ENCODE peak calls at places on chromosome 3, in five cellular contexts. V is dorsolateral prefrontal cortex, Z is foreskin fibroblast, O is fibroblast of mammary gland, D is pancreas. I is an unnamed sample.

GRCh38 chr3:102443021-102443420 is 8.2 kb downstream of the ZPLD1 start:
- DNase-seq in O (peak; percentile 47), D (no peak), Z (no peak), V (no peak), I (no peak)

GRCh38 chr3:33006571-33007286 is 55.3 kb downstream of the CCR4 start:
- DNase-seq in O (no peak), Z (no peak), D (no peak), V (no peak), I (no peak)

GRCh38 chr3:134368751-134369105 is 5.5 kb downstream of the AMOTL2 start:
- DNase-seq in D (no peak), V (no peak), O (no peak), Z (no peak), I (peak; percentile 14)

GRCh38 chr3:59836525-59836924 is 786.7 kb upstream of the CFAP20DC start:
- DNase-seq in Z (no peak), O (no peak), V (no peak), D (no peak), I (no peak)

GRCh38 chr3:50204804-50205718 is at the start of gene SLC38A3:
- DNase-seq in Z (no peak), D (peak; percentile 83), O (no peak), V (no peak), I (peak; percentile 87)

GRCh38 chr3:185823280-185824044 is 1.4 kb downstream of the IGF2BP2 start:
- DNase-seq in O (no peak), V (no peak), Z (no peak), D (peak; percentile 79), I (peak; percentile 59)

GRCh38 chr3:140004271-140004670 is 69.3 kb downstream of the CLSTN2 start:
- DNase-seq in D (no peak), V (no peak), Z (no peak), O (no peak), I (no peak)

GRCh38 chr3:24394754-24395153 is 99.9 kb downstream of the THRB start:
- DNase-seq in D (no peak), O (no peak), Z (no peak), V (no peak), I (no peak)

GRCh38 chr3:81027344-81027743 is 734.1 kb downstream of the GBE1 start:
- DNase-seq in Z (no peak), D (no peak), V (no peak), O (no peak), I (no peak)

GRCh38 chr3:187958432-187959003 is 195.4 kb upstream of the LPP start:
- DNase-seq in O (no peak), Z (no peak), V (no peak), D (no peak), I (peak; percentile 5)

GRCh38 chr3:177177670-177178295 is 19.5 kb downstream of the TBL1XR1 start:
- DNase-seq in O (no peak), V (no peak), D (no peak), Z (no peak), I (no peak)

GRCh38 chr3:53816430-53816829 is 29.8 kb downstream of the CHDH start:
- DNase-seq in D (no peak), V (no peak), Z (no peak), O (no peak), I (no peak)

GRCh38 chr3:196198081-196198675 is 13.0 kb downstream of the ZDHHC19 start:
- DNase-seq in Z (no peak), D (no peak), V (no peak), O (no peak), I (no peak)

GRCh38 chr3:57983734-57984518 is 24.3 kb upstream of the FLNB start:
- DNase-seq in Z (peak; percentile 90), O (peak; percentile 96), V (no peak), D (no peak), I (no peak)

GRCh38 chr3:173045770-173046382 is 95.2 kb downstream of the SPATA16 start:
- DNase-seq in O (peak; percentile 8), Z (no peak), D (no peak), V (no peak), I (no peak)

GRCh38 chr3:116770815-116771450 is 61.4 kb downstream of the TUSC7 start:
- DNase-seq in O (peak; percentile 78), Z (peak; percentile 60), D (peak; percentile 58), V (peak; percentile 77), I (no peak)

GRCh38 chr3:149245738-149246451 is 24.3 kb upstream of the CP start:
- DNase-seq in D (no peak), O (peak; percentile 78), Z (peak; percentile 79), V (no peak), I (no peak)

GRCh38 chr3:131353016-131353877 is 28.3 kb upstream of the NUDT16 start:
- DNase-seq in D (no peak), V (no peak), O (no peak), Z (no peak), I (no peak)

GRCh38 chr3:100480111-100480510 is 12.3 kb upstream of the TMEM45A start:
- DNase-seq in O (no peak), V (no peak), Z (no peak), D (no peak), I (peak; percentile 15)

GRCh38 chr3:167609156-167609555 is 44.6 kb downstream of the WDR49 start:
- DNase-seq in O (no peak), D (no peak), V (no peak), Z (no peak), I (no peak)

GRCh38 chr3:130242850-130243569 is 102.5 kb upstream of the COL6A5 start:
- DNase-seq in Z (no peak), O (peak; percentile 25), V (no peak), D (no peak), I (no peak)

GRCh38 chr3:184323696-184324095 is 9.3 kb downstream of the EIF4G1 start:
- DNase-seq in O (no peak), Z (no peak), V (no peak), D (no peak), I (no peak)

GRCh38 chr3:159829056-159829995 is 159.3 kb upstream of the IL12A start:
- DNase-seq in O (peak; percentile 90), D (no peak), V (no peak), Z (peak; percentile 95), I (no peak)

GRCh38 chr3:191238321-191238817 is 39.3 kb downstream of the OSTN start:
- DNase-seq in V (no peak), Z (peak; percentile 69), D (no peak), O (no peak), I (no peak)

GRCh38 chr3:10703875-10704274 is 112.2 kb upstream of the SLC6A11 start:
- DNase-seq in Z (peak; percentile 13), D (no peak), O (peak; percentile 10), V (no peak), I (no peak)

GRCh38 chr3:177145402-177145801 is 51.9 kb downstream of the TBL1XR1 start:
- DNase-seq in D (no peak), Z (no peak), O (no peak), V (no peak), I (no peak)

GRCh38 chr3:150806436-150806835 is 43.5 kb upstream of the SIAH2 start:
- DNase-seq in O (no peak), V (no peak), Z (no peak), D (no peak), I (no peak)

GRCh38 chr3:27141668-27142067 is 227.5 kb downstream of the NEK10 start:
- DNase-seq in D (no peak), O (peak; percentile 17), Z (no peak), V (no peak), I (no peak)

GRCh38 chr3:115834068-115834467 is 210.8 kb downstream of the GAP43 start:
- DNase-seq in Z (peak; percentile 60), D (no peak), V (no peak), O (peak; percentile 81), I (no peak)

GRCh38 chr3:60013241-60013640 is 963.4 kb upstream of the CFAP20DC start:
- DNase-seq in D (no peak), V (no peak), O (peak; percentile 14), Z (no peak), I (no peak)

GRCh38 chr3:173825731-173826130 is 428.2 kb downstream of the NLGN1 start:
- DNase-seq in O (peak; percentile 8), V (no peak), Z (no peak), D (no peak), I (no peak)

GRCh38 chr3:186209810-186210752 is 101.2 kb upstream of the ETV5 start:
- DNase-seq in Z (peak; percentile 53), O (peak; percentile 71), V (peak; percentile 90), D (peak; percentile 72), I (peak; percentile 34)

GRCh38 chr3:152076148-152076547 is 192.6 kb upstream of the MBNL1 start:
- DNase-seq in Z (no peak), D (no peak), V (no peak), O (peak; percentile 50), I (no peak)
- TF ChIP-seq CTCF in Z (no peak), D (no peak), V (no peak), O (peak; percentile 24), I (no peak)

DNA sequence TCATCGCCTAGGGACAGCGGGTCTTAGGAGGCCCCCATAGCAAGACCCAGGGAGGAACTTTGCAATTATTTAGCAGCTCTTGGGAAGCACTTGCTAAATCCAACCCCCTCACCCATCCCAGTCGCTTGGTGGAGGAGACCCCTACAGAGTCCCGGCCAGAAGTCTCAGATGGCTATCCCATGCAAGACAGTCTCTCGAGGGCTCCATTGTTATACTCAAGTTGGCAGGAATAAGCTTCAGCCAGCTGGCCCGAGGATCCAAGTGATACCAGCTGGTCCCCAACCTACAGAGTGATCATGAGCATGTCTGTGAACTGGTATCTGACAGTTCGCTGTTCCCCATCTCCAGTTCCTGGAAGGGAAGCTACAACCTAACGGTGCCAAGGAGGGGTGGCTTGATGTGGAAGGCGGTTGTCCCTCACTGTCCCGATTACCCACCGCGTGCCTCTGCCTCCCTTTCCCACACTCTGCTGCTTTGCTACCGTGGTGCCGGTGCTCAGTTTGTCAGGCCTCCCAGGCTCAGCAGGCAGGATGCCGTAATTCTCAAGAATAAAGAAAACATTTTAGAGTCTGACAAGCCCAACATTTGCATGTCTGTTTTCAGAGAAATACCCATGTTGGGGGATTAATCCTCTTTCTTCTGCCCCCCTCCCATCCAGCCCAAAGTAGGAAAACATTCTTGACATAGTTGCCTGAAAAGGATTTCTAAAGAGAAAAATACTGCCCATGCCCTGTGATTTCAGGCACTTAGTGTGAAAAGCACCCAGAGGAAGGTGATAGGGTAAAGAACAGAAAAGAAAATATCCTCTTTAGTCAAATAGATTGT is 49.5 kb upstream of the HES1 start:
- DNase-seq in Z (no peak), O (no peak), D (no peak), V (no peak), I (no peak)
- TF ChIP-seq CTCF in Z (no peak), O (no peak), D (no peak), V (no peak), I (no peak)

DNA sequence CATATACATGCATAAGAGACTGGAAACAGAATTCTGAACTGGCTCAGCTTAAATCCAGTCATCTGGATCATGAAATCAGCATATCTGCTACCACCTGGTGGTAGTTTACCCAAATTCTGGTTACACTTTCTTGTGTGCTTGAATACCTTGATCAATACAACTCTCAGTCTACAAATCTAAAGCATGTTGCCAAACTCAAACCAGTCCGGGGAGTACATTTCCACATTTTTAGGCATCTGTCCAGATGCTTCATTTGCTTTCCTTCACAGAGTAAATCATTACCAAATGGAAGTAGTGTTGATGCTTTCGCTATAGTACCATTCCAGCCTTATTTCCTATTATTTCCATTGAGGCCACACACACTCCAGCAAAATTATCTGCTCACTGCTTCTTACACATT is 126.4 kb downstream of the P2RY1 start:
- DNase-seq in Z (peak; percentile 41), D (no peak), O (peak; percentile 49), V (no peak), I (no peak)
- TF ChIP-seq CTCF in Z (peak; percentile 12), D (peak; percentile 27), O (peak; percentile 48), V (no peak), I (no peak)

DNA sequence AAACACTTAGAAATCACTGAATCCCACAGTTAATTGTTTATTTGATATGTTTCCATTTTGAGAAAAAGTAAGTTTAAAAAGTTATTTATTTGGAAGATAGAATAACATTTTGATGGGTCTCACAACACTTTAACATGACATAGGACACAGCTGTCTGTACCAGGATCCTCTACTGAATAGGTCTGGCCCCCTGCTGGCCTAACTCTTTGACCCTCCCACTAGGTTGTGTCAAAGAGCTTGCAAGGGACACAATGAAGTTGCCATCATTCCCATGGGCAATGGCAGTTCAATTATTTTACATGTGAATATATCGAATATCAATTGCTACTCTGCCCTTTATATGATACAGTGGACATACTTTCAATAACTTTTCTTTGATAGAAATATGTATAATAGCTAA is 138.9 kb downstream of the EPHA3 start:
- DNase-seq in V (no peak), Z (no peak), O (no peak), D (no peak), I (no peak)
- TF ChIP-seq CTCF in V (no peak), Z (no peak), O (no peak), D (no peak), I (no peak)

I was measured in upper lobe of left lung.